ENCODE peak calls at places on chromosomes 16 and 17, in seven cellular contexts. G, T, O, Q, D, R and I are unnamed samples.

GRCh38 chr17:44557653-44558285 is 485 bp downstream of the FZD2 start:
- DNase-seq in G (no peak), T (no peak), O (no peak), Q (no peak), D (no peak), R (peak), I (peak)

GRCh38 chr16:6125483-6126259 is 1028.1 kb upstream of the EEF2KMT start:
- DNase-seq in G (no peak), T (no peak), O (no peak), Q (no peak), D (no peak), R (peak), I (no peak)

GRCh38 chr16:83100679-83101078 is 473.9 kb downstream of the CDH13 start:
- DNase-seq in G (no peak), T (no peak), O (no peak), Q (no peak), D (no peak), R (no peak), I (peak)

GRCh38 chr17:45228985-45229517 is 7.4 kb downstream of the FMNL1 start:
- DNase-seq in G (no peak), T (no peak), O (peak), Q (peak), D (peak), R (peak), I (peak)

GRCh38 chr16:30185683-30186421 is 2.5 kb downstream of the CORO1A start:
- DNase-seq in G (peak), T (no peak), O (peak), Q (peak), D (peak), R (no peak), I (peak)

GRCh38 chr16:6317924-6318323 is 1014.7 kb upstream of the RBFOX1 start:
- DNase-seq in G (no peak), T (no peak), O (no peak), Q (no peak), D (no peak), R (peak), I (no peak)

GRCh38 chr17:15926039-15926740 is 18.7 kb upstream of the ADORA2B start:
- DNase-seq in G (no peak), T (no peak), O (no peak), Q (no peak), D (no peak), R (no peak), I (no peak)

GRCh38 chr17:28908640-28909098 is 5.8 kb upstream of the DHRS13 start:
- DNase-seq in G (no peak), T (no peak), O (no peak), Q (peak), D (no peak), R (no peak), I (no peak)

GRCh38 chr16:78184554-78185183 is 85.2 kb downstream of the WWOX start:
- DNase-seq in G (no peak), T (peak), O (no peak), Q (no peak), D (no peak), R (no peak), I (no peak)

GRCh38 chr17:82813299-82814051 is 26.3 kb downstream of the ZNF750 start:
- DNase-seq in G (no peak), T (no peak), O (no peak), Q (no peak), D (no peak), R (no peak), I (no peak)

GRCh38 chr17:2174471-2175293 is 119.8 kb downstream of the HIC1 start:
- DNase-seq in G (no peak), T (peak), O (peak), Q (no peak), D (no peak), R (no peak), I (no peak)

GRCh38 chr17:40485851-40486512 is 15.4 kb downstream of the TNS4 start:
- DNase-seq in G (peak), T (peak), O (no peak), Q (no peak), D (no peak), R (no peak), I (no peak)

GRCh38 chr17:66545918-66546317 is 243.5 kb downstream of the PRKCA start:
- DNase-seq in G (no peak), T (no peak), O (no peak), Q (no peak), D (no peak), R (no peak), I (no peak)

GRCh38 chr17:75011788-75012319 is 616 bp upstream of the MRPL58 start:
- DNase-seq in G (no peak), T (no peak), O (no peak), Q (no peak), D (no peak), R (peak), I (no peak)

GRCh38 chr16:25198021-25198420 is 18.7 kb upstream of the AQP8 start:
- DNase-seq in G (no peak), T (no peak), O (no peak), Q (no peak), D (no peak), R (no peak), I (no peak)

GRCh38 chr16:2472885-2473284 is 1.8 kb downstream of the NTN3 start:
- DNase-seq in G (no peak), T (no peak), O (no peak), Q (no peak), D (no peak), R (no peak), I (no peak)

GRCh38 chr16:27446721-27447120 is 44.7 kb downstream of the IL21R start:
- DNase-seq in G (peak), T (no peak), O (no peak), Q (peak), D (no peak), R (no peak), I (peak)

GRCh38 chr17:40086150-40087044 is 14.0 kb downstream of the NR1D1 start:
- DNase-seq in G (no peak), T (peak), O (peak), Q (peak), D (peak), R (peak), I (peak)

GRCh38 chr17:60641810-60642220 is 35.8 kb upstream of the BCAS3 start:
- DNase-seq in G (peak), T (peak), O (peak), Q (peak), D (no peak), R (peak), I (peak)

GRCh38 chr16:74760007-74760767 is 14.4 kb downstream of the FA2H start:
- DNase-seq in G (peak), T (peak), O (no peak), Q (no peak), D (no peak), R (no peak), I (no peak)

GRCh38 chr16:89924925-89925307 is 1.8 kb downstream of the TUBB3 start:
- DNase-seq in G (no peak), T (peak), O (no peak), Q (no peak), D (no peak), R (no peak), I (no peak)

GRCh38 chr16:67361038-67361437 is 32.3 kb downstream of the TPPP3 start:
- DNase-seq in G (no peak), T (no peak), O (no peak), Q (no peak), D (no peak), R (no peak), I (no peak)

GRCh38 chr17:41734949-41735313 is 488 bp upstream of the HAP1 start:
- DNase-seq in G (no peak), T (no peak), O (no peak), Q (no peak), D (no peak), R (peak), I (no peak)

GRCh38 chr17:62931101-62931500 is 34.9 kb upstream of the TANC2 start:
- DNase-seq in G (no peak), T (no peak), O (no peak), Q (no peak), D (no peak), R (no peak), I (no peak)

GRCh38 chr17:4785311-4786110 is 653 bp downstream of the VMO1 start:
- DNase-seq in G (no peak), T (no peak), O (no peak), Q (no peak), D (no peak), R (no peak), I (no peak)

GRCh38 chr16:54424043-54424451 is 137.5 kb upstream of the IRX3 start:
- DNase-seq in G (no peak), T (no peak), O (no peak), Q (no peak), D (no peak), R (no peak), I (no peak)

GRCh38 chr16:1089822-1090619 is 6.0 kb downstream of the C1QTNF8 start:
- DNase-seq in G (no peak), T (no peak), O (no peak), Q (no peak), D (no peak), R (no peak), I (no peak)

GRCh38 chr16:1512174-1512573 is 19.0 kb downstream of the TELO2 start:
- DNase-seq in G (no peak), T (no peak), O (no peak), Q (no peak), D (no peak), R (no peak), I (no peak)

GRCh38 chr17:78722101-78722761 is 59.8 kb downstream of the CYTH1 start:
- DNase-seq in G (peak), T (no peak), O (no peak), Q (peak), D (no peak), R (peak), I (no peak)

GRCh38 chr17:74863420-74864296 is 4.0 kb upstream of the GRIN2C start:
- DNase-seq in G (no peak), T (no peak), O (no peak), Q (no peak), D (no peak), R (no peak), I (no peak)

GRCh38 chr16:89658221-89658879 is 714 bp downstream of the SPATA33 start:
- DNase-seq in G (no peak), T (peak), O (no peak), Q (no peak), D (no peak), R (peak), I (no peak)

GRCh38 chr17:71494045-71494444 is 626.8 kb upstream of the SOX9 start:
- DNase-seq in G (no peak), T (peak), O (no peak), Q (no peak), D (no peak), R (no peak), I (no peak)

GRCh38 chr16:71360378-71360777 is 1.9 kb downstream of the CALB2 start:
- DNase-seq in G (no peak), T (peak), O (peak), Q (no peak), D (no peak), R (no peak), I (no peak)

GRCh38 chr17:909642-910323 is 69.8 kb downstream of the NXN start:
- DNase-seq in G (no peak), T (no peak), O (no peak), Q (no peak), D (no peak), R (no peak), I (no peak)

GRCh38 chr17:70989301-70989700 is 820.0 kb downstream of the KCNJ2 start:
- DNase-seq in G (no peak), T (no peak), O (no peak), Q (no peak), D (no peak), R (no peak), I (no peak)

GRCh38 chr16:89822188-89823086 is 5.8 kb upstream of the SPIRE2 start:
- DNase-seq in G (no peak), T (no peak), O (no peak), Q (no peak), D (no peak), R (peak), I (no peak)

GRCh38 chr17:8387914-8388651 is 5.1 kb upstream of the RPL26 start:
- DNase-seq in G (no peak), T (no peak), O (no peak), Q (no peak), D (no peak), R (no peak), I (peak)